ENCODE peak calls at places on chromosomes 2 and 18, in seven cellular contexts. D is transverse colon, W is H9, C is heart left ventricle, R is psoas muscle, Z is cardiac muscle cell, F is lower lobe of right lung. V is an unnamed sample. For H3K4me1, the result is how much of the 10 kb centered on the place peaks cover.

GRCh38 chr18:2907459-2908145 is 60.8 kb downstream of the EMILIN2 start:
- DNase-seq in D (no peak), W (no peak), C (no peak), R (no peak), Z (no peak), F (no peak), V (no peak)

GRCh38 chr18:8367217-8367988 is 241.8 kb upstream of the RAB12 start:
- DNase-seq in D (peak), W (peak), C (no peak), R (peak), Z (peak), F (peak), V (peak)

GRCh38 chr2:98472961-98473746 is 28.5 kb downstream of the INPP4A start:
- DNase-seq in D (no peak), W (no peak), C (no peak), R (no peak), Z (no peak), F (no peak), V (no peak)

GRCh38 chr2:11901351-11902069 is 155.1 kb downstream of the LPIN1 start:
- DNase-seq in D (no peak), W (peak), C (no peak), R (no peak), Z (no peak), F (no peak), V (no peak)

GRCh38 chr2:127626917-127627739 is 18.8 kb upstream of the GPR17 start:
- DNase-seq in D (no peak), W (no peak), C (no peak), R (peak), Z (no peak), F (peak), V (no peak)

GRCh38 chr18:63202814-63203213 is 116.8 kb downstream of the BCL2 start:
- DNase-seq in D (no peak), W (no peak), C (no peak), R (no peak), Z (peak), F (no peak), V (no peak)

GRCh38 chr18:55641501-55641900 is 53.5 kb upstream of the TCF4 start:
- DNase-seq in D (no peak), W (no peak), C (no peak), R (no peak), Z (no peak), F (no peak), V (no peak)

GRCh38 chr2:1770566-1771380 is 26.5 kb upstream of the PXDN start:
- DNase-seq in D (no peak), W (no peak), C (no peak), R (no peak), Z (no peak), F (peak), V (no peak)

GRCh38 chr2:200765139-200765951 is 46.4 kb upstream of the BZW1 start:
- DNase-seq in D (no peak), W (no peak), C (no peak), R (no peak), Z (no peak), F (no peak), V (peak)

GRCh38 chr2:241125626-241126025 is 23.5 kb upstream of the MTERF4 start:
- DNase-seq in D (no peak), W (no peak), C (no peak), R (peak), Z (no peak), F (peak), V (no peak)

GRCh38 chr2:241126771-241127202 is 22.5 kb downstream of the PASK start:
- DNase-seq in D (no peak), W (no peak), C (no peak), R (peak), Z (no peak), F (peak), V (no peak)

GRCh38 chr2:241123816-241124536 is 21.9 kb upstream of the MTERF4 start:
- DNase-seq in D (peak), W (no peak), C (no peak), R (peak), Z (no peak), F (peak), V (no peak)

GRCh38 chr2:241128266-241128665 is 21.0 kb downstream of the PASK start:
- DNase-seq in D (no peak), W (no peak), C (no peak), R (peak), Z (no peak), F (no peak), V (no peak)

DNA sequence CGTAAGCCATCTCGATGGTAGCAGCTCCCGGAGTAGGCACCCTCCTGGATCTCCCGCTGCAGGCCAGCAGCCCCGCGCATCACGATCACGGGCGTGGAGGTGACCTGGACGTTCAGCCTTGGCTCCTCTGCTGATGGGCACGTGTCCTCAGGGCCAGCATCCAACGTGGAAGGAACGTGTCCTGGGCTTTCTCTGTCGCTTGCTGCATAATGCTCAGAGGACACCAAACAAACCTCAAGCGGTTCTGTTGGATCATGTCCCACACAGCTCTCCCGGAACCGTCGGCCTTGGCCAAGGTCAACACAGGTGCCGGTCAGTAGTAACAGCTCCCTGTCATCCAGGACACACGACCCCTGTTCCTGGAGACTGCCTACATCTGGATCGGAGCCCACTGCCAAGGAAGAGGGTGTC is 23.1 kb downstream of the PASK start:
- DNase-seq in D (no peak), W (no peak), C (no peak), R (peak), Z (no peak), F (peak), V (no peak)
- H3K4me1 ChIP-seq in D (under half), W (under half), C (under half), R (under half), Z (under half), F (under half), V (under half)

DNA sequence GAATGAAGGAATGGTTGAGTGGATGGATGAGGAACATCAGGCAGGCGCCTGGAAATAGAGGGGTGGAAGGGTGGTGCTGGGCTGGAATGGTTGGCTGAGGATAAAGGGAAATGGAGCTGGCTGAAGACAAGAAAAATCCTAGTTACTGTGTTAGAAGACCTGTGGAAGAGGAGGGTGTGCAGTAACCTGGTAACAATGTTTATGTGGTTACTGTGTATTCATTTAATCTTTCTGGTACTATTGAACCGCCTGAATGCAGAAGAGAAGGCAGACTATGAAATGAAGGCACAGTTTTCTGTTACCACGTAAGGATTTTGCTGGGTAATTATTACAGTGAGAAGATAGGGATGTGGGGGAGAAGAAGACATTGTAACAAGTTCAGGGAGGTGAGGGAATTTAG is 110.3 kb upstream of the MGAT5 start:
- DNase-seq in D (no peak), W (no peak), C (no peak), R (no peak), Z (no peak), F (no peak), V (no peak)
- H3K4me1 ChIP-seq in D (under half), W (under half), C (half or more), R (under half), Z (under half), F (under half), V (under half)

GRCh38 chr2:46131-46470 is 204 bp downstream of the FAM110C start:
- DNase-seq in D (no peak), W (peak), C (no peak), R (no peak), Z (no peak), F (no peak), V (no peak)

GRCh38 chr2:46471-47345 is at the start of gene FAM110C:
- DNase-seq in D (peak), W (peak), C (peak), R (no peak), Z (peak), F (peak), V (no peak)

GRCh38 chr2:44748-45341 is 1.5 kb downstream of the FAM110C start:
- DNase-seq in D (peak), W (peak), C (no peak), R (no peak), Z (no peak), F (peak), V (no peak)

GRCh38 chr2:47346-48218 is 1.3 kb upstream of the FAM110C start:
- DNase-seq in D (peak), W (no peak), C (no peak), R (no peak), Z (no peak), F (no peak), V (no peak)

GRCh38 chr2:45342-46130 is 769 bp downstream of the FAM110C start:
- DNase-seq in D (peak), W (peak), C (no peak), R (no peak), Z (no peak), F (no peak), V (no peak)
- H3K4me1 ChIP-seq in D (under half), W (under half), C (under half), R (under half), Z (under half), F (under half), V (under half)

GRCh38 chr2:105803773-105804172 is 59.1 kb downstream of the NCK2 start:
- DNase-seq in D (no peak), W (no peak), C (no peak), R (no peak), Z (no peak), F (no peak), V (no peak)

GRCh38 chr2:105802587-105802986 is 57.9 kb downstream of the NCK2 start:
- DNase-seq in D (no peak), W (no peak), C (no peak), R (no peak), Z (no peak), F (no peak), V (no peak)

GRCh38 chr2:105801961-105802360 is 57.2 kb downstream of the NCK2 start:
- DNase-seq in D (no peak), W (no peak), C (no peak), R (no peak), Z (no peak), F (no peak), V (no peak)

GRCh38 chr2:105804266-105804665 is 59.6 kb downstream of the NCK2 start:
- DNase-seq in D (no peak), W (no peak), C (no peak), R (no peak), Z (no peak), F (no peak), V (peak)

GRCh38 chr2:105803337-105803736 is 58.6 kb downstream of the NCK2 start:
- DNase-seq in D (no peak), W (no peak), C (no peak), R (no peak), Z (no peak), F (no peak), V (no peak)
- H3K4me1 ChIP-seq in D (under half), W (under half), C (half or more), R (half or more), Z (under half), F (under half), V (under half)

GRCh38 chr18:48781041-48781989 is 169.4 kb downstream of the SMAD7 start:
- DNase-seq in D (peak), W (no peak), C (peak), R (peak), Z (peak), F (peak), V (peak)
- H3K4me1 ChIP-seq in D (under half), W (under half), C (half or more), R (half or more), Z (half or more), F (half or more), V (half or more)